ENCODE peak calls at places on chromosomes 16 and 17, in nine cellular contexts. W is AG04450, R is MG63, Z is astrocyte of the cerebellum, B is tibial artery, Q is HCEC 1CT, Y is SHP77, E is RPMI8226, H is substantia nigra. G is an unnamed sample.

GRCh38 chr17:10149573-10150399 is 48.6 kb downstream of the GAS7 start:
- DNase-seq in W (no peak), R (no peak), Z (peak; percentile 79), B (no peak), Q (no peak), Y (no peak), E (peak; percentile 17), H (no peak), G (no peak)

GRCh38 chr16:81366316-81366932 is 51.7 kb downstream of the GAN start:
- DNase-seq in W (peak; percentile 13), R (no peak), Z (peak; percentile 47), B (no peak), Q (peak; percentile 34), Y (peak; percentile 32), E (peak; percentile 21), H (no peak), G (no peak)

GRCh38 chr16:27177031-27177774 is 26.1 kb upstream of the KDM8 start:
- DNase-seq in W (peak; percentile 62), R (peak; percentile 80), Z (peak; percentile 8), B (no peak), Q (peak; percentile 87), Y (no peak), E (no peak), H (no peak), G (no peak)

GRCh38 chr17:68512967-68513474 is 791 bp downstream of the PRKAR1A start:
- DNase-seq in W (no peak), R (peak; percentile 9), Z (no peak), B (peak; percentile 67), Q (peak; percentile 66), Y (no peak), E (no peak), H (no peak), G (peak; percentile 35)

GRCh38 chr17:38711792-38712571 is 6.9 kb downstream of the MLLT6 start:
- DNase-seq in W (no peak), R (no peak), Z (no peak), B (no peak), Q (no peak), Y (no peak), E (no peak), H (no peak), G (no peak)

GRCh38 chr17:36611345-36612072 is 10.1 kb downstream of the MRM1 start:
- DNase-seq in W (peak; percentile 37), R (peak; percentile 73), Z (no peak), B (no peak), Q (peak; percentile 74), Y (no peak), E (no peak), H (no peak), G (no peak)

GRCh38 chr17:29615492-29616299 is 7.0 kb downstream of the CORO6 start:
- DNase-seq in W (no peak), R (peak; percentile 81), Z (no peak), B (peak; percentile 88), Q (peak; percentile 72), Y (no peak), E (peak; percentile 88), H (peak; percentile 23), G (peak; percentile 74)

GRCh38 chr17:12349297-12349696 is 316.4 kb upstream of the MYOCD start:
- DNase-seq in W (no peak), R (no peak), Z (no peak), B (no peak), Q (no peak), Y (no peak), E (no peak), H (no peak), G (no peak)

GRCh38 chr16:20865420-20866126 is 34.6 kb downstream of the DCUN1D3 start:
- DNase-seq in W (no peak), R (no peak), Z (no peak), B (no peak), Q (peak; percentile 55), Y (no peak), E (no peak), H (no peak), G (no peak)

GRCh38 chr16:77172964-77173363 is 18.0 kb upstream of the MON1B start:
- DNase-seq in W (no peak), R (no peak), Z (no peak), B (no peak), Q (no peak), Y (no peak), E (no peak), H (no peak), G (no peak)

GRCh38 chr16:55021595-55022475 is 91.2 kb downstream of the IRX5 start:
- DNase-seq in W (no peak), R (peak; percentile 75), Z (peak; percentile 46), B (no peak), Q (no peak), Y (no peak), E (no peak), H (no peak), G (no peak)

GRCh38 chr17:1999557-2000251 is 25.4 kb downstream of the RTN4RL1 start:
- DNase-seq in W (no peak), R (no peak), Z (no peak), B (peak; percentile 36), Q (no peak), Y (peak; percentile 94), E (peak; percentile 87), H (peak; percentile 4), G (no peak)

GRCh38 chr16:54432481-54433229 is 146.1 kb upstream of the IRX3 start:
- DNase-seq in W (no peak), R (no peak), Z (no peak), B (no peak), Q (no peak), Y (no peak), E (no peak), H (no peak), G (no peak)

GRCh38 chr17:19317359-19318095 is 45.0 kb downstream of the B9D1 start:
- DNase-seq in W (peak; percentile 21), R (no peak), Z (peak; percentile 75), B (peak; percentile 51), Q (peak; percentile 29), Y (peak; percentile 69), E (peak; percentile 88), H (peak; percentile 64), G (no peak)

GRCh38 chr17:50056961-50057330 is 1.0 kb downstream of the ITGA3 start:
- DNase-seq in W (no peak), R (peak; percentile 70), Z (no peak), B (no peak), Q (peak; percentile 54), Y (no peak), E (peak; percentile 34), H (no peak), G (no peak)

GRCh38 chr17:29145289-29146058 is 34.7 kb downstream of the MYO18A start:
- DNase-seq in W (no peak), R (peak; percentile 67), Z (peak; percentile 70), B (peak; percentile 61), Q (peak; percentile 72), Y (peak; percentile 51), E (peak; percentile 69), H (no peak), G (no peak)

GRCh38 chr16:24853830-24854229 is 8.1 kb downstream of the SLC5A11 start:
- DNase-seq in W (no peak), R (peak; percentile 96), Z (peak; percentile 9), B (no peak), Q (peak; percentile 66), Y (no peak), E (no peak), H (peak; percentile 50), G (no peak)

GRCh38 chr16:64657316-64658011 is 464.4 kb downstream of the CDH11 start:
- DNase-seq in W (no peak), R (no peak), Z (peak; percentile 38), B (no peak), Q (no peak), Y (no peak), E (no peak), H (no peak), G (no peak)

GRCh38 chr16:12976936-12977335 is 75.5 kb downstream of the SHISA9 start:
- DNase-seq in W (no peak), R (peak; percentile 3), Z (no peak), B (no peak), Q (no peak), Y (no peak), E (no peak), H (no peak), G (no peak)

GRCh38 chr17:78407387-78407990 is 29.0 kb downstream of the PGS1 start:
- DNase-seq in W (no peak), R (no peak), Z (no peak), B (no peak), Q (no peak), Y (no peak), E (no peak), H (no peak), G (no peak)

GRCh38 chr17:62981933-62982332 is 15.9 kb downstream of the TANC2 start:
- DNase-seq in W (no peak), R (no peak), Z (no peak), B (no peak), Q (peak; percentile 67), Y (no peak), E (no peak), H (no peak), G (no peak)

GRCh38 chr17:49969134-49969759 is at the start of gene DLX4:
- DNase-seq in W (no peak), R (peak; percentile 97), Z (no peak), B (no peak), Q (no peak), Y (no peak), E (peak; percentile 75), H (no peak), G (no peak)

GRCh38 chr16:72956124-72957064 is 91.5 kb downstream of the ZFHX3 start:
- DNase-seq in W (no peak), R (no peak), Z (no peak), B (peak; percentile 55), Q (no peak), Y (no peak), E (no peak), H (no peak), G (no peak)

GRCh38 chr16:86419518-86419917 is 90.8 kb upstream of the FOXF1 start:
- DNase-seq in W (no peak), R (no peak), Z (no peak), B (no peak), Q (no peak), Y (no peak), E (no peak), H (no peak), G (no peak)

GRCh38 chr17:75778861-75779249 is 5.8 kb upstream of the UNK start:
- DNase-seq in W (no peak), R (no peak), Z (no peak), B (no peak), Q (no peak), Y (no peak), E (peak; percentile 75), H (no peak), G (no peak)

GRCh38 chr17:81553616-81554181 is 1.5 kb upstream of the FAAP100 start:
- DNase-seq in W (peak; percentile 92), R (peak; percentile 86), Z (peak; percentile 88), B (no peak), Q (peak; percentile 98), Y (peak; percentile 53), E (no peak), H (no peak), G (no peak)

GRCh38 chr17:41492351-41492750 is 2.6 kb upstream of the KRT36 start:
- DNase-seq in W (no peak), R (no peak), Z (no peak), B (peak; percentile 62), Q (peak; percentile 71), Y (no peak), E (no peak), H (no peak), G (no peak)

GRCh38 chr17:68445671-68446070 is 11.6 kb downstream of the WIPI1 start:
- DNase-seq in W (no peak), R (no peak), Z (no peak), B (no peak), Q (no peak), Y (no peak), E (no peak), H (no peak), G (no peak)

GRCh38 chr16:17853958-17854357 is 383.2 kb upstream of the XYLT1 start:
- DNase-seq in W (no peak), R (no peak), Z (no peak), B (no peak), Q (no peak), Y (no peak), E (no peak), H (no peak), G (no peak)

GRCh38 chr16:15523092-15523541 is 88.7 kb downstream of the BMERB1 start:
- DNase-seq in W (no peak), R (no peak), Z (no peak), B (peak; percentile 61), Q (no peak), Y (no peak), E (peak; percentile 56), H (peak; percentile 6), G (peak; percentile 35)

G was measured in T-helper 2 cell.